ENCODE peak calls at places on chromosome 19, in ten cellular contexts. B is right cardiac atrium; G is transverse colon; K is heart right ventricle; Q is cardiac muscle cell; E is GM12878; O is body of pancreas; L is CD4-positive, alpha-beta memory T cell; F is naive thymus-derived CD4-positive, alpha-beta T cell; V is OCI-LY7. H is an unnamed sample. For H3K4me1, the result is how much of the 10 kb centered on the place peaks cover.

GRCh38 chr19:10677796-10678195 is 23.4 kb upstream of the QTRT1 start:
- DNase-seq in B (no peak), G (no peak), K (no peak), Q (no peak), E (no peak), O (peak), L (no peak), F (no peak), V (no peak), H (peak)

GRCh38 chr19:2051771-2052704 is 994 bp upstream of the MKNK2 start:
- DNase-seq in B (peak), G (peak), K (peak), Q (no peak), E (peak), O (peak), L (peak), F (peak), V (peak), H (peak)

GRCh38 chr19:5595129-5595528 is 27.4 kb upstream of the TINCR start:
- DNase-seq in B (no peak), G (no peak), K (no peak), Q (no peak), E (no peak), O (no peak), L (no peak), F (no peak), V (no peak), H (no peak)

GRCh38 chr19:30722236-30722635 is 350.1 kb downstream of the ZNF536 start:
- DNase-seq in B (no peak), G (no peak), K (no peak), Q (no peak), E (no peak), O (no peak), L (no peak), F (no peak), V (no peak), H (no peak)

GRCh38 chr19:13022859-13023636 is 27.8 kb downstream of the NFIX start:
- DNase-seq in B (peak), G (peak), K (peak), Q (no peak), E (no peak), O (peak), L (no peak), F (no peak), V (no peak), H (peak)

GRCh38 chr19:44499962-44500949 is at the start of gene ZNF180:
- DNase-seq in B (peak), G (peak), K (peak), Q (peak), E (peak), O (peak), L (peak), F (peak), V (peak), H (peak)

GRCh38 chr19:38718747-38719543 is 25.3 kb downstream of the CAPN12 start:
- DNase-seq in B (peak), G (no peak), K (peak), Q (peak), E (no peak), O (peak), L (no peak), F (no peak), V (no peak), H (no peak)

GRCh38 chr19:8487137-8487851 is 15.1 kb downstream of the PRAM1 start:
- DNase-seq in B (peak), G (peak), K (no peak), Q (no peak), E (no peak), O (peak), L (peak), F (peak), V (no peak), H (no peak)

GRCh38 chr19:1400281-1401137 is 833 bp downstream of the GAMT start:
- DNase-seq in B (peak), G (no peak), K (peak), Q (peak), E (no peak), O (peak), L (no peak), F (no peak), V (no peak), H (peak)

GRCh38 chr19:1324792-1325567 is 39.3 kb downstream of the EFNA2 start:
- DNase-seq in B (peak), G (peak), K (peak), Q (peak), E (no peak), O (peak), L (no peak), F (peak), V (no peak), H (no peak)

GRCh38 chr19:19056636-19057275 is 7.0 kb upstream of the SLC25A42 start:
- DNase-seq in B (no peak), G (no peak), K (no peak), Q (no peak), E (no peak), O (no peak), L (no peak), F (no peak), V (no peak), H (no peak)

GRCh38 chr19:16076958-16077611 is 790 bp downstream of the TPM4 start:
- DNase-seq in B (peak), G (peak), K (peak), Q (peak), E (no peak), O (peak), L (no peak), F (peak), V (peak), H (no peak)

GRCh38 chr19:16860996-16861395 is 27.8 kb upstream of the F2RL3 start:
- DNase-seq in B (peak), G (no peak), K (no peak), Q (no peak), E (no peak), O (no peak), L (no peak), F (no peak), V (no peak), H (no peak)

GRCh38 chr19:13060233-13060963 is 42.3 kb downstream of the LYL1 start:
- DNase-seq in B (peak), G (peak), K (no peak), Q (no peak), E (no peak), O (no peak), L (no peak), F (no peak), V (no peak), H (no peak)

GRCh38 chr19:52590728-52591127 is 20.6 kb downstream of the ZNF701 start:
- DNase-seq in B (no peak), G (no peak), K (no peak), Q (no peak), E (no peak), O (no peak), L (no peak), F (no peak), V (no peak), H (no peak)

GRCh38 chr19:14072535-14073231 is at the start of gene MISP3:
- DNase-seq in B (peak), G (peak), K (no peak), Q (peak), E (no peak), O (peak), L (no peak), F (peak), V (peak), H (peak)

GRCh38 chr19:38441660-38442348 is 8.3 kb downstream of the RYR1 start:
- DNase-seq in B (no peak), G (no peak), K (no peak), Q (peak), E (no peak), O (no peak), L (no peak), F (no peak), V (peak), H (no peak)

GRCh38 chr19:11268783-11269267 is 6.5 kb upstream of the DOCK6 start:
- DNase-seq in B (peak), G (peak), K (peak), Q (no peak), E (no peak), O (peak), L (no peak), F (no peak), V (no peak), H (peak)

GRCh38 chr19:46659151-46660007 is 1.6 kb downstream of the DACT3 start:
- DNase-seq in B (peak), G (peak), K (peak), Q (peak), E (no peak), O (no peak), L (no peak), F (no peak), V (no peak), H (no peak)

GRCh38 chr19:39265321-39265916 is 2.8 kb upstream of the IFNL2 start:
- DNase-seq in B (peak), G (no peak), K (no peak), Q (no peak), E (no peak), O (no peak), L (no peak), F (no peak), V (no peak), H (peak)

GRCh38 chr19:9535934-9536333 is 2.5 kb downstream of the ZNF426 start:
- DNase-seq in B (no peak), G (no peak), K (no peak), Q (no peak), E (no peak), O (no peak), L (no peak), F (no peak), V (no peak), H (no peak)

GRCh38 chr19:18566953-18567352 is 4.7 kb upstream of the UBA52 start:
- DNase-seq in B (no peak), G (no peak), K (no peak), Q (no peak), E (no peak), O (no peak), L (no peak), F (no peak), V (no peak), H (no peak)

GRCh38 chr19:36514012-36514612 is 14.0 kb downstream of the ZNF260 start:
- DNase-seq in B (no peak), G (no peak), K (no peak), Q (no peak), E (no peak), O (no peak), L (no peak), F (no peak), V (no peak), H (no peak)

GRCh38 chr19:51185069-51185867 is 39.6 kb upstream of the CD33 start:
- DNase-seq in B (no peak), G (no peak), K (no peak), Q (no peak), E (no peak), O (no peak), L (no peak), F (no peak), V (no peak), H (no peak)

GRCh38 chr19:40348961-40349507 is 539 bp downstream of the PLD3 start:
- DNase-seq in B (no peak), G (no peak), K (peak), Q (no peak), E (no peak), O (peak), L (no peak), F (peak), V (peak), H (no peak)

GRCh38 chr19:20039203-20039723 is at the start of gene ZNF682:
- DNase-seq in B (peak), G (peak), K (peak), Q (peak), E (no peak), O (peak), L (peak), F (peak), V (peak), H (peak)

GRCh38 chr19:46350029-46350757 is 3.3 kb downstream of the PPP5C start:
- DNase-seq in B (peak), G (peak), K (no peak), Q (no peak), E (no peak), O (no peak), L (no peak), F (no peak), V (peak), H (no peak)

GRCh38 chr19:13992025-13992424 is 14.1 kb downstream of the RFX1 start:
- DNase-seq in B (peak), G (no peak), K (no peak), Q (no peak), E (no peak), O (no peak), L (no peak), F (no peak), V (no peak), H (no peak)

GRCh38 chr19:21574607-21575006 is 69.2 kb downstream of the ZNF429 start:
- DNase-seq in B (no peak), G (no peak), K (no peak), Q (no peak), E (no peak), O (no peak), L (no peak), F (no peak), V (no peak), H (no peak)

GRCh38 chr19:17075860-17076538 is 422 bp downstream of the MYO9B start:
- DNase-seq in B (peak), G (peak), K (peak), Q (peak), E (no peak), O (peak), L (peak), F (peak), V (peak), H (peak)

GRCh38 chr19:46025825-46026224 is 3.0 kb upstream of the PGLYRP1 start:
- DNase-seq in B (no peak), G (no peak), K (no peak), Q (no peak), E (no peak), O (no peak), L (no peak), F (no peak), V (no peak), H (no peak)

GRCh38 chr19:10747271-10747670 is 29.4 kb downstream of the DNM2 start:
- DNase-seq in B (peak), G (peak), K (no peak), Q (no peak), E (no peak), O (no peak), L (no peak), F (no peak), V (no peak), H (no peak)

GRCh38 chr19:46586294-46586693 is 14.8 kb upstream of the CALM3 start:
- DNase-seq in B (no peak), G (no peak), K (no peak), Q (no peak), E (no peak), O (no peak), L (no peak), F (no peak), V (no peak), H (no peak)

GRCh38 chr19:54188224-54188871 is 1.0 kb downstream of the MBOAT7 start:
- DNase-seq in B (peak), G (no peak), K (no peak), Q (no peak), E (no peak), O (no peak), L (no peak), F (peak), V (no peak), H (no peak)

GRCh38 chr19:58317481-58318072 is 9.2 kb upstream of the ZSCAN22 start:
- DNase-seq in B (no peak), G (no peak), K (no peak), Q (peak), E (no peak), O (no peak), L (no peak), F (no peak), V (peak), H (no peak)

GRCh38 chr19:57802269-57802668 is 12.4 kb downstream of the ZNF552 start:
- DNase-seq in B (no peak), G (no peak), K (no peak), Q (no peak), E (no peak), O (no peak), L (no peak), F (no peak), V (peak), H (no peak)

GRCh38 chr19:4687396-4687795 is 17.3 kb upstream of the MYDGF start:
- DNase-seq in B (peak), G (no peak), K (no peak), Q (peak), E (no peak), O (peak), L (no peak), F (no peak), V (no peak), H (no peak)

GRCh38 chr19:52600639-52601024 is 30.5 kb downstream of the ZNF701 start:
- DNase-seq in B (peak), G (peak), K (no peak), Q (no peak), E (no peak), O (no peak), L (no peak), F (no peak), V (peak), H (peak)

GRCh38 chr19:56727731-56728130 is 56.2 kb upstream of the ZNF835 start:
- DNase-seq in B (no peak), G (no peak), K (no peak), Q (no peak), E (no peak), O (peak), L (no peak), F (no peak), V (no peak), H (no peak)
- H3K27ac ChIP-seq in B (no peak), G (no peak), K (no peak), Q (no peak), E (no peak), O (no peak), L (no peak), F (no peak), V (no peak), H (no peak)

DNA sequence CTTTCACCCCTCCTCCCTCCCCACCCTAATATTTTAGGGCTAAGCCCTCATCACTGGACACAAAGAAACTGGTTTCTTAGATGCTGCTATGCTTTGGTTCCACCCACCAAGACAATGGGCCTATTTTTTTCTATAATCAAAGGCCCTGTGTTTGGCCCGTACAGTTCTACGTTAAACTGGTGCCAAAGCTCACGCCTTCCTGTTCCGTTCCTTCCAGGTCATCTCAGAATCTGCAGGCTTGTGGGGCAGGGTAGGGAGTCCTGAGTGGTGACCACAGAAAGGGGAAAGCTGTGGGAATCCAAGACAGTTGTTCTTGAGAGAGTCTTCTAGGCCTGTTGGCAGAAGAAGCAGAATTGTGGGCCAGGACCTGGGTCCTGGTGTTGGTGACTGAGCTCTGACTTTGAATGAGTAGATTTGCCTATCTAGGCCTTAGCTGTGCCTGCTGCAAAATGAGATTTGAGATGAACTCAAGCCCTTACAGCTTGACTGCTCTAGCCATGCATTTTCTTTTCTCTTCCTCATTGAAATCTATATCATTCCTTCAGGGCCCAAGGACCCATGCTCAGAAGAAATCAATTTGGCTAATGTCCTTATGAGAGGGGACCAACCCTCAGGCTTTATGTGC is 19.1 kb upstream of the CXCL17 start:
- DNase-seq in B (peak), G (no peak), K (peak), Q (no peak), E (no peak), O (no peak), L (no peak), F (no peak), V (no peak), H (no peak)
- H3K4me1 ChIP-seq in B (under half), G (under half), K (under half), Q (under half), E (under half), O (under half), L (under half), F (under half), V (under half), H (under half)

DNA sequence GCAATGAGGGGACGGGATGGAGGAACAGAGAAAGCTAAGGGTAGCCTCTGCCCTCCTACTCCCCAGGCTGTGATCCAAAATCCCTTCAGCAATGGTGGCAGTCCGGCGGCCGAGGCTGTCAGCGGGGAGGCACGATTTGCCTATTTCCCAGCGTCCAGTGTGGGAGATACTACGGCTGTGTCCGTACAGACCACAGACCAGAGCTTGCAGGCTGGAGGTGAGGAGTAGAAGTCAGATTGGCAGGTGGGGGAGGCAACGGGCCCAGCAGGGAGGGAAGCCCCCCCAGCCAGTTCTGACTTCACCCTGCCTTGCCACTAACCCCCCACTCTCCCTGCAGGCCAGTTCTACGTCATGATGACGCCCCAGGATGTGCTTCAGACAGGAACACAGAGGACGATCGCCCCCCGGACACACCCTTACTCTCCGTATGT is 1.6 kb downstream of the USF2 start:
- DNase-seq in B (peak), G (no peak), K (no peak), Q (no peak), E (no peak), O (no peak), L (no peak), F (no peak), V (no peak), H (no peak)
- H3K4me3 ChIP-seq in B (no peak), G (no peak), K (no peak), Q (no peak), E (peak), O (no peak), L (peak), F (no peak), V (peak), H (no peak)

GRCh38 chr19:48556163-48556562 is 4.2 kb downstream of the SULT2B1 start:
- DNase-seq in B (no peak), G (peak), K (no peak), Q (no peak), E (no peak), O (no peak), L (no peak), F (no peak), V (no peak), H (no peak)
- H3K27ac ChIP-seq in B (no peak), G (peak), K (no peak), Q (no peak), E (no peak), O (no peak), L (no peak), F (no peak), V (no peak), H (no peak)

H was measured in right lobe of liver.